ENCODE peak calls at places on chromosomes 7 and 10, in four cellular contexts. V is heart left ventricle, O is HAP-1, J is Peyer's patch. S is an unnamed sample.

GRCh38 chr7:84454174-84454959 is 259.8 kb upstream of the SEMA3A start:
- DNase-seq in V (no peak), O (no peak), J (no peak), S (no peak)

GRCh38 chr10:69641261-69641980 is 11.4 kb downstream of the FAM241B start:
- DNase-seq in V (no peak), O (no peak), J (no peak), S (peak; percentile 46)

GRCh38 chr7:77538186-77538907 is 1.3 kb downstream of the PTPN12 start:
- DNase-seq in V (peak; percentile 89), O (peak; percentile 86), J (peak; percentile 79), S (peak; percentile 95)

GRCh38 chr7:127903913-127904705 is 127.1 kb downstream of the LRRC4 start:
- DNase-seq in V (no peak), O (peak; percentile 95), J (no peak), S (no peak)

GRCh38 chr10:31083765-31084184 is 52.1 kb upstream of the ZNF438 start:
- DNase-seq in V (no peak), O (peak; percentile 34), J (no peak), S (no peak)

GRCh38 chr10:71638087-71638576 is 81.4 kb downstream of the C10orf105 start:
- DNase-seq in V (peak; percentile 34), O (no peak), J (peak; percentile 87), S (no peak)

GRCh38 chr10:104711167-104711765 is 70.2 kb downstream of the SORCS3 start:
- DNase-seq in V (no peak), O (no peak), J (no peak), S (no peak)

GRCh38 chr7:72416846-72417245 is 4.7 kb upstream of the CALN1 start:
- DNase-seq in V (no peak), O (no peak), J (no peak), S (no peak)

GRCh38 chr10:84715911-84716310 is 387.5 kb downstream of the CCSER2 start:
- DNase-seq in V (no peak), O (peak; percentile 36), J (no peak), S (no peak)

GRCh38 chr7:151725844-151726770 is 150.8 kb downstream of the PRKAG2 start:
- DNase-seq in V (no peak), O (no peak), J (no peak), S (no peak)

GRCh38 chr7:370775-371118 is 80.8 kb downstream of the FOXL3 start:
- DNase-seq in V (no peak), O (no peak), J (no peak), S (no peak)
- H3K4me1 ChIP-seq in V (no peaks in the 10 kb centered on the region), O (no peaks in the 10 kb centered on the region), J (no peaks in the 10 kb centered on the region), S (peaks cover 5% of the 10 kb centered on the region)

DNA sequence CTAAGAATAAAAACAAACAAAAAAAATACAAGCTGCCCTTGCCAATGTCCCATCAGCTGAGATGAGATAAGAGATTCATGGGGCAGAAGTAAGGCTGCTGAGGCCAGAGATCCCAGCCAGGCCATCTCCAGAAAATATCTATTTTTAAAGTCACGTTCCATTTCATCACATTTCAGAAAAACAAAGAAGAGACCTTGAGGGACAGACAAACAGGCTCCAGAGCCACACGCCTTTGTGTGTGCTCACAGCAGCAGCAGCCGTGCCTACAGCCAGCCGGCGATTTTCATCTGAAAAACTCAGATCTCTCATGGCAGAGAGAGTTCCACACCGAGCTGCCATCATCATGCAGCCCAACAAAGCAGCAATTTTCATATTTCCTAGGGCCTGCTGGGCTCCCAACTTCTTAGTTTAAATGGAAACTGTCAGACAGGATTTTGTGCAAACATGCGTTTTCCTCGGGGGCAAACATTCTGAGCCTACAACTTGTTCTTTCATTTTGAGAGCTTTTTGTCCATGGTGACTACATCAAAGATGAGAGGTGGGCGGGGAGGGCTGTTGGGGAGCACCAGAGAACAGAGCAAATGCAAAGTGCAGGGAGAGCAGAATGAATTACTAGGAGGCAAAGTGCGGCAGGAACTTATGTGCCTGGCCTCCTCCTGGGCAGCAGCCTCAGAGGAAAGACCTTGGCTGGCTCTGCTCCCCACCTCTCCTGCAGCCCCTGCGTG is 38.8 kb downstream of the DLG5 start:
- DNase-seq in V (no peak), O (peak; percentile 53), J (no peak), S (no peak)
- H3K4me1 ChIP-seq in V (peaks cover 38% of the 10 kb centered on the region), O (peaks cover 29% of the 10 kb centered on the region), J (peaks cover 3% of the 10 kb centered on the region), S (peaks cover 64% of the 10 kb centered on the region)

GRCh38 chr7:26191974-26192479 is 8.5 kb downstream of the HNRNPA2B1 start:
- DNase-seq in V (no peak), O (no peak), J (no peak), S (no peak)
- H3K4me1 ChIP-seq in V (peaks cover 69% of the 10 kb centered on the region), O (peaks cover 13% of the 10 kb centered on the region), J (peaks cover 38% of the 10 kb centered on the region), S (peaks cover 65% of the 10 kb centered on the region)

GRCh38 chr7:23524473-23524872 is 7.3 kb downstream of the TRA2A start:
- DNase-seq in V (no peak), O (no peak), J (no peak), S (no peak)
- H3K4me1 ChIP-seq in V (peaks cover 76% of the 10 kb centered on the region), O (peaks cover 61% of the 10 kb centered on the region), J (peaks cover 13% of the 10 kb centered on the region), S (no peaks in the 10 kb centered on the region)

GRCh38 chr10:29345144-29345892 is 56.4 kb downstream of the LYZL1 start:
- DNase-seq in V (no peak), O (peak; percentile 90), J (no peak), S (no peak)

GRCh38 chr10:29344073-29344820 is 55.4 kb downstream of the LYZL1 start:
- DNase-seq in V (peak; percentile 33), O (peak; percentile 4), J (no peak), S (no peak)

GRCh38 chr10:29345893-29346175 is 57.0 kb downstream of the LYZL1 start:
- DNase-seq in V (no peak), O (no peak), J (no peak), S (no peak)

DNA sequence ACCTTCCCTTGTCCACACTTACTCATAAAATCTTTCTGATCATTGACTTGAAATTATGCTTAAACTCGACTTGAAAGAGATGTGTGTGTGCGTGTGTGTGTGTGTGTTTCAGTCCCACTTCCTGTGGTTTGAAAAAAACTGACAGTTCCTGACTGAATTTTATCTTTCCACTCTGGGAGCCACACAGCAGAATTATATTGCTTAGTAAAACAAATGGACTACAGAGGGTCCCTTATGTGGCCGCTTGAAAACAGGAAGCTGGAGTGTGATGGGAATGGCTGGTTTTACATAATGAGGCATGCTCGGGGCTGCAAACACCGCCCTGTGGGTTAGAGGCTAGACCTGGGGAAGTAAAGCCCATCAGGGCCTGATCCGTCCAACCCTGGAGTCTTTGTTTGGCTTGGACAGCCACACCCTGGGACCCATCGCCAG is 54.8 kb downstream of the LYZL1 start:
- DNase-seq in V (no peak), O (no peak), J (no peak), S (no peak)
- H3K4me1 ChIP-seq in V (peaks cover 11% of the 10 kb centered on the region), O (peaks cover 16% of the 10 kb centered on the region), J (no peaks in the 10 kb centered on the region), S (no peaks in the 10 kb centered on the region)

DNA sequence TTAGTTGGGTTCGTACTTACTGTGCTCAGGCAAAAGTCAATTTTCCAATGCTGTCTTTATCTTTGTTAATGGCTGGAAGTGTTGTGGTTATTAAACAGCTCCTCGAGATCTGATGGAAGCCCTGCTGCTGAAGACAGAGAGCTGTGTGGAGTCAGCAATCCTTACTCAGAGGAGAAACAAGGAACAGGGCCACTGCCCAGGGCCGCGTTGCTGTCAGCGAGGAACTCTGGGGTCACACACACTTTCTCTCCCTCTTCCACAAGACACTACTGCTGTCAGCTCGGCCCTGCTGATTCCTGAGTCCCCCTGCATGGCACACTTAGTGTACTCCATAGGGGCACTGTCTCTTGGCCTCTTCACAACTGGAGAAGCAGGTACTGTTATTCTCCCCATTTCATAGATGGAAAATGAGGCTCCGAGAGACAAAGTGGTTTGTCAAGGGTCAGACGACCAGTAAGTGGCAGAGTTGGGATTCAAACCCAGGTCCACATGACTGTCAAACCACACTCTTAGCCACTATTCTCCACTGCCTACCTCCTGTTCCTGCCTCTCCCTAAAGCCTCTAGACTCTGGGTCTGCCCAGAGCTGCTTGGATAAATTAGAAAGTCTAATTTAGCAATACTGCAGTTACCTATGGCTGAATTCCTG is 29.3 kb upstream of the PDCD4 start:
- DNase-seq in V (no peak), O (no peak), J (no peak), S (peak; percentile 43)
- H3K4me1 ChIP-seq in V (peaks cover 18% of the 10 kb centered on the region), O (no peaks in the 10 kb centered on the region), J (peaks cover 42% of the 10 kb centered on the region), S (peaks cover 20% of the 10 kb centered on the region)

DNA sequence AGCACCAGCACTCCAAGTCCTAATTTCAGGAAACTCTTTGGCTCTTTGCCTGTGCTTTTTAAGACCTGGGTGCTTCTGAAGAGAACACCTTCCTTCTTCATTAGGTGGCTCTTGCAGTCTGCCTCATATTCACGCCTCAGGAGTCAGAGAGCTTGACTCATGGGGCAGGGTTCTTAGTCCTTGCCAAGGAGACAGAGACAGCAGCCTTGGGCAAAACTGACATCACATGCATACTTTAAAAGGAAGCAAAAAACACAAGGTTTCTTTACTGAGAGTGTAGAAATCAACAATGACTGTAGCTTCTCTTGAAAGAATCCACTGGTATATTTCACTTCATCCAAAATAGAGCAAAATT is 780.6 kb downstream of the INHBA start:
- DNase-seq in V (no peak), O (no peak), J (no peak), S (no peak)
- H3K4me1 ChIP-seq in V (no peaks in the 10 kb centered on the region), O (no peaks in the 10 kb centered on the region), J (no peaks in the 10 kb centered on the region), S (no peaks in the 10 kb centered on the region)

GRCh38 chr7:95582578-95583293 is 13.6 kb downstream of the PDK4 start:
- DNase-seq in V (no peak), O (no peak), J (no peak), S (peak; percentile 74)

GRCh38 chr7:95583834-95584621 is 12.3 kb downstream of the PDK4 start:
- DNase-seq in V (no peak), O (no peak), J (no peak), S (no peak)

GRCh38 chr7:95584752-95585425 is 11.4 kb downstream of the PDK4 start:
- DNase-seq in V (no peak), O (no peak), J (no peak), S (no peak)

GRCh38 chr7:95586951-95587301 is 9.4 kb downstream of the PDK4 start:
- DNase-seq in V (no peak), O (no peak), J (no peak), S (no peak)

GRCh38 chr7:95585426-95585789 is 10.9 kb downstream of the PDK4 start:
- DNase-seq in V (no peak), O (no peak), J (no peak), S (no peak)
- H3K4me1 ChIP-seq in V (peaks cover 37% of the 10 kb centered on the region), O (no peaks in the 10 kb centered on the region), J (no peaks in the 10 kb centered on the region), S (peaks cover 55% of the 10 kb centered on the region)

S was measured in sigmoid colon.